ENCODE peak calls at places on chromosome 9, in six cellular contexts. One of them, this sample, is unnamed.

GRCh38 chr9:107249665-107250285 is 33.3 kb upstream of the RAD23B start:
- DNase-seq in NT2/D1: no peak
- DNase-seq in transverse colon: no peak
- DNase-seq in left ventricle myocardium inferior: no peak
- DNase-seq in mucosa of descending colon: no peak
- DNase-seq in heart right ventricle: no peak
- DNase-seq in this sample: no peak

GRCh38 chr9:92425578-92425977 is 1.3 kb upstream of the OMD start:
- DNase-seq in NT2/D1: no peak
- DNase-seq in transverse colon: no peak
- DNase-seq in left ventricle myocardium inferior: no peak
- DNase-seq in mucosa of descending colon: no peak
- DNase-seq in heart right ventricle: no peak
- DNase-seq in this sample: no peak

GRCh38 chr9:69379250-69379982 is 54.4 kb downstream of the ENTREP1 start:
- DNase-seq in NT2/D1: no peak
- DNase-seq in transverse colon: no peak
- DNase-seq in left ventricle myocardium inferior: no peak
- DNase-seq in mucosa of descending colon: no peak
- DNase-seq in heart right ventricle: no peak
- DNase-seq in this sample: no peak

GRCh38 chr9:4301971-4302427 is 2.1 kb upstream of the GLIS3 start:
- DNase-seq in NT2/D1: no peak
- DNase-seq in transverse colon: peak; percentile 10
- DNase-seq in left ventricle myocardium inferior: peak; percentile 53
- DNase-seq in mucosa of descending colon: peak; percentile 57
- DNase-seq in heart right ventricle: peak; percentile 52
- DNase-seq in this sample: no peak

GRCh38 chr9:112486221-112487007 is at the start of gene KIAA1958:
- DNase-seq in NT2/D1: peak; percentile 69
- DNase-seq in transverse colon: peak; percentile 89
- DNase-seq in left ventricle myocardium inferior: peak; percentile 79
- DNase-seq in mucosa of descending colon: peak; percentile 94
- DNase-seq in heart right ventricle: peak; percentile 84
- DNase-seq in this sample: peak; percentile 72

GRCh38 chr9:115194216-115194615 is 76.3 kb upstream of the TNC start:
- DNase-seq in NT2/D1: no peak
- DNase-seq in transverse colon: no peak
- DNase-seq in left ventricle myocardium inferior: no peak
- DNase-seq in mucosa of descending colon: no peak
- DNase-seq in heart right ventricle: no peak
- DNase-seq in this sample: no peak

GRCh38 chr9:113876806-113877236 is 712 bp downstream of the ZNF618 start:
- DNase-seq in NT2/D1: no peak
- DNase-seq in transverse colon: no peak
- DNase-seq in left ventricle myocardium inferior: no peak
- DNase-seq in mucosa of descending colon: no peak
- DNase-seq in heart right ventricle: no peak
- DNase-seq in this sample: peak; percentile 11

GRCh38 chr9:92184041-92184564 is 68.9 kb upstream of the SPTLC1 start:
- DNase-seq in NT2/D1: no peak
- DNase-seq in transverse colon: no peak
- DNase-seq in left ventricle myocardium inferior: no peak
- DNase-seq in mucosa of descending colon: no peak
- DNase-seq in heart right ventricle: no peak
- DNase-seq in this sample: no peak

GRCh38 chr9:107819772-107820171 is 330.2 kb upstream of the KLF4 start:
- DNase-seq in NT2/D1: no peak
- DNase-seq in transverse colon: peak; percentile 53
- DNase-seq in left ventricle myocardium inferior: no peak
- DNase-seq in mucosa of descending colon: peak; percentile 75
- DNase-seq in heart right ventricle: no peak
- DNase-seq in this sample: no peak

GRCh38 chr9:108787664-108788048 is 68.1 kb downstream of the ACTL7B start:
- DNase-seq in NT2/D1: no peak
- DNase-seq in transverse colon: no peak
- DNase-seq in left ventricle myocardium inferior: no peak
- DNase-seq in mucosa of descending colon: no peak
- DNase-seq in heart right ventricle: no peak
- DNase-seq in this sample: no peak

GRCh38 chr9:121362813-121363585 is 7.1 kb downstream of the STOM start:
- DNase-seq in NT2/D1: no peak
- DNase-seq in transverse colon: no peak
- DNase-seq in left ventricle myocardium inferior: no peak
- DNase-seq in mucosa of descending colon: no peak
- DNase-seq in heart right ventricle: no peak
- DNase-seq in this sample: no peak

GRCh38 chr9:21810388-21810787 is 8.0 kb downstream of the MTAP start:
- DNase-seq in NT2/D1: no peak
- DNase-seq in transverse colon: no peak
- DNase-seq in left ventricle myocardium inferior: no peak
- DNase-seq in mucosa of descending colon: no peak
- DNase-seq in heart right ventricle: no peak
- DNase-seq in this sample: no peak

GRCh38 chr9:113737414-113738271 is 138.5 kb upstream of the ZNF618 start:
- DNase-seq in NT2/D1: peak; percentile 73
- DNase-seq in transverse colon: peak; percentile 32
- DNase-seq in left ventricle myocardium inferior: no peak
- DNase-seq in mucosa of descending colon: no peak
- DNase-seq in heart right ventricle: no peak
- DNase-seq in this sample: peak; percentile 15

GRCh38 chr9:4277531-4277991 is 22.3 kb downstream of the GLIS3 start:
- DNase-seq in NT2/D1: no peak
- DNase-seq in transverse colon: no peak
- DNase-seq in left ventricle myocardium inferior: no peak
- DNase-seq in mucosa of descending colon: no peak
- DNase-seq in heart right ventricle: no peak
- DNase-seq in this sample: no peak

GRCh38 chr9:83132768-83133167 is 69.8 kb upstream of the RASEF start:
- DNase-seq in NT2/D1: no peak
- DNase-seq in transverse colon: no peak
- DNase-seq in left ventricle myocardium inferior: no peak
- DNase-seq in mucosa of descending colon: no peak
- DNase-seq in heart right ventricle: no peak
- DNase-seq in this sample: no peak

GRCh38 chr9:82271099-82271498 is 282.5 kb downstream of the SPATA31D1 start:
- DNase-seq in NT2/D1: no peak
- DNase-seq in transverse colon: no peak
- DNase-seq in left ventricle myocardium inferior: no peak
- DNase-seq in mucosa of descending colon: no peak
- DNase-seq in heart right ventricle: no peak
- DNase-seq in this sample: no peak

GRCh38 chr9:90219548-90220118 is 423.0 kb downstream of the DIRAS2 start:
- DNase-seq in NT2/D1: peak; percentile 15
- DNase-seq in transverse colon: peak; percentile 41
- DNase-seq in left ventricle myocardium inferior: no peak
- DNase-seq in mucosa of descending colon: no peak
- DNase-seq in heart right ventricle: peak; percentile 20
- DNase-seq in this sample: peak; percentile 21

GRCh38 chr9:117415584-117415937 is 704 bp upstream of the ASTN2 start:
- DNase-seq in NT2/D1: no peak
- DNase-seq in transverse colon: no peak
- DNase-seq in left ventricle myocardium inferior: no peak
- DNase-seq in mucosa of descending colon: no peak
- DNase-seq in heart right ventricle: no peak
- DNase-seq in this sample: no peak

DNA sequence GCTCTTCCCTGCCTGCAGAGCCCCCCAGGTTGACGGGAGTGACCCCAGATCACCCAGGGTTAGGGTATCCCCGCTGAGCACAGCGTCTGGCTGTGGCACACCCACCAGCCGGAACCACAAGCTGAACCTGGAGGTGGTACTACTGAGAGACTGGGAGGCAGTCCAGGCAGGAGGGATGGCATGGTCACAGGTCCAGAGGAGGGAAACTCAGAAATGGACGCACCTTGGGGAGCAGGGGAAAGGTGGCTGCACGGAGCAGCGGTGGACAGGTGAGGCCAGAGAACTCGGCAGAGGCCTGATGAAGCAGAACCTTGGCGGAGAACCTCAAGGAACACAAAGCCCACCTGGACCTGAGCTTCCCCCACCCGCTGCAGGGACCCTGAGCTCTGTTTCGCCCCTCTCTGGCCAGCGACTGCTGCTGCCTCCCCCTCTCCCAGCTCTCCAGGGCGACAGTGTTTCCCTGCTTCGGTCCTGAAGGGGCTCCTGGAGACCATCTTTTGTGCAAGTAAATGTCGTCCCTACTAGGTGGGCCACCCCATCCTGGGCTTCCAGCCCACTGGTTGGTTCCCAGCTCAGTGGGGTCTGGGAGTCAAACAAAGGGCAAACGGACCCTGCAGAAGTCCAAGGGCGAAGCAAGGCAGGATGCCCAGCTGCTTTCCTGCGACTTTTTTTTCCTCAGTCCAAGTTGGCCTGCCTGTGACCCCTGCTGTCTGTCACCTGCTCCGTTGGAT is 845 bp downstream of the ADGRD2 start:
- DNase-seq in NT2/D1: no peak
- DNase-seq in transverse colon: no peak
- DNase-seq in left ventricle myocardium inferior: no peak
- DNase-seq in mucosa of descending colon: peak; percentile 20
- DNase-seq in heart right ventricle: no peak
- DNase-seq in this sample: no peak
- H3K4me3 ChIP-seq in NT2/D1: peak overlapping the region; percentile 54
- H3K4me3 ChIP-seq in transverse colon: no peak overlapping the region
- H3K4me3 ChIP-seq in left ventricle myocardium inferior: peak overlapping the region; percentile 25
- H3K4me3 ChIP-seq in mucosa of descending colon: no peak overlapping the region
- H3K4me3 ChIP-seq in heart right ventricle: no peak overlapping the region
- H3K4me3 ChIP-seq in this sample: no peak overlapping the region

DNA sequence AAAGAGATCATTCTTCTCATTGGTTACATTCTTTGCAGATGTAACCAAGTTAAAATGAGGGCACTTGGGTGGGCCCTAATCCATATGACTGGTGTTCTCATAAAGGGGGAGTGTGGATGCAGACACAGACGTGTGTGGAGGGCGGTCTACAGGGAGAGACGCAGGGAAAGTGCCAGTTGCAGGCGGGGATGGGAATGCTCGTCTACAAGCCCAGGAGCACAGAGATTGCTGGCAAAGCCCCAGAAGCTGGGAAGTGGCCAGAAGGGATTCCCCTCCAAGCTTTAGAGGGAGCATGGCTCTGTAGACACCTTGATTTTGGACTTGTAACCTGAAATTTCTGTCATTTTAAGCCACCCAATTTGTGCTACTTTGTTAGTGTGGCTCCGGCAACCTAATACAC is 96.8 kb upstream of the CTSL start:
- DNase-seq in NT2/D1: no peak
- DNase-seq in transverse colon: no peak
- DNase-seq in left ventricle myocardium inferior: no peak
- DNase-seq in mucosa of descending colon: no peak
- DNase-seq in heart right ventricle: no peak
- DNase-seq in this sample: no peak
- H3K36me3 ChIP-seq in NT2/D1: peaks cover 25% of the 10 kb centered on the region
- H3K36me3 ChIP-seq in transverse colon: no peaks in the 10 kb centered on the region
- H3K36me3 ChIP-seq in left ventricle myocardium inferior: no peaks in the 10 kb centered on the region
- H3K36me3 ChIP-seq in mucosa of descending colon: no peaks in the 10 kb centered on the region
- H3K36me3 ChIP-seq in heart right ventricle: no peaks in the 10 kb centered on the region
- H3K36me3 ChIP-seq in this sample: no peaks in the 10 kb centered on the region

DNA sequence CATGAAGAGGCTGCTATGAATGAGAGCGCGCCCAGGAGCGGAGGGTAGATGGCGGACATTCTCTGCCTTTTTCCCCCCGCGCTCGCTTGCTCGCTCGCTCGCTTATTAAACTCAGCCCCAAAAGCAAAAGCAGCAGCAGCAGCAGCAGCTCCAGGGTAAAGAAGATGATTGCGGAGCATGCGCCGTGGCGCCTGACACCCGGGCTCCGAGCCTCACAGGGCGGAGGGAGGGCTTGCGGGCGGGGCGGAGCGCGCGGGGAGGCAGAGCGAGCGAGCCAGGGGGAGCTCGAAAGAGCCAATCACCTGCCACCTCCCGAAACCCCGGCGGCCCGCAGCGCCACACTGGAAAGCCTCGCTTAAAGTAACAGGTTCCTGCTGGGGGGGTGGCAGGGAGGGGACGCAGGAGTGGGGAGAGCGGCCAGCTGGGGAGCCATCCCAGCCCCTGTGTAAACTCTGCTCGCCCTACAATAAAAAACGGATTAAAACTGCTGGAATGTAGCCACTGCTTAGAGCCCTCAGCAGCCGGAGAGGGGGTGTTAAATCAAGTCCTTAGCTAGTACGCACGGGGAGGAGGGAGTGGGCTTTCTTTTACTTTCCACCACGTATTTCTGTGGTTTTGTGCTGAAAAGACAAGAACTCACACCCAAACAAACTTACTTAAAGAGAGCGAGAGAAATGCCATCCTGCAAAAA is at the start of gene MLLT3:
- DNase-seq in NT2/D1: peak; percentile 85
- DNase-seq in transverse colon: peak; percentile 97
- DNase-seq in left ventricle myocardium inferior: peak; percentile 97
- DNase-seq in mucosa of descending colon: peak; percentile 98
- DNase-seq in heart right ventricle: peak; percentile 98
- DNase-seq in this sample: peak; percentile 97
- H3K4me1 ChIP-seq in NT2/D1: peaks cover 7% of the 10 kb centered on the region
- H3K4me1 ChIP-seq in transverse colon: peaks cover 31% of the 10 kb centered on the region
- H3K4me1 ChIP-seq in left ventricle myocardium inferior: peaks cover 63% of the 10 kb centered on the region
- H3K4me1 ChIP-seq in mucosa of descending colon: peaks cover 14% of the 10 kb centered on the region
- H3K4me1 ChIP-seq in heart right ventricle: peaks cover 18% of the 10 kb centered on the region
- H3K4me1 ChIP-seq in this sample: peaks cover 42% of the 10 kb centered on the region

GRCh38 chr9:35490155-35490909 is 421 bp downstream of the RUSC2 start:
- DNase-seq in NT2/D1: no peak
- DNase-seq in transverse colon: peak; percentile 8
- DNase-seq in left ventricle myocardium inferior: peak; percentile 29
- DNase-seq in mucosa of descending colon: peak; percentile 63
- DNase-seq in heart right ventricle: peak; percentile 43
- DNase-seq in this sample: no peak
- H3K4me3 ChIP-seq in NT2/D1: peak overlapping the region; percentile 79
- H3K4me3 ChIP-seq in transverse colon: peak overlapping the region; percentile 74
- H3K4me3 ChIP-seq in left ventricle myocardium inferior: peak overlapping the region; percentile 89
- H3K4me3 ChIP-seq in mucosa of descending colon: peak overlapping the region; percentile 21
- H3K4me3 ChIP-seq in heart right ventricle: peak overlapping the region; percentile 90
- H3K4me3 ChIP-seq in this sample: peak overlapping the region; percentile 45

DNA sequence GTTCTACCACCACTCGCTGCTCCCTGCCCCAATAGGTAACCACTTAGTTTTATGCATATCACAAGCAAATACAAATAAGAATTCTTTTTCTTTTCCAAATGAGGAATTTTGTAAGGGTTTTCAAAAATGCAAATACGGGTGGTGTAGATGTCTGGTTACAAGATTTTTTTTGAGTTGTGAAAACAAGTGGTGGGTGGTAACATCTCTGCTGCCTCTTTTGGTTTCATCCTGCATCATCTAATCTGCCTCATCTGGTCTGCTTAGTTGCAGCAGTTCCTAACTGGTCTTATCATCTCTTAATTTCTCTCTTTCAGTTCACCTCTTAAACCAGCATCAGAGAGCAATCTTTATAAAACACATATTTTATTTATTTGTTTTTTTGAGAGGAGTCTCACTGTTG is 5.3 kb downstream of the NFX1 start:
- DNase-seq in NT2/D1: no peak
- DNase-seq in transverse colon: no peak
- DNase-seq in left ventricle myocardium inferior: no peak
- DNase-seq in mucosa of descending colon: no peak
- DNase-seq in heart right ventricle: no peak
- DNase-seq in this sample: no peak
- H3K36me3 ChIP-seq in NT2/D1: peaks cover 86% of the 10 kb centered on the region
- H3K36me3 ChIP-seq in transverse colon: no peaks in the 10 kb centered on the region
- H3K36me3 ChIP-seq in left ventricle myocardium inferior: peaks cover 70% of the 10 kb centered on the region
- H3K36me3 ChIP-seq in mucosa of descending colon: no peaks in the 10 kb centered on the region
- H3K36me3 ChIP-seq in heart right ventricle: no peaks in the 10 kb centered on the region
- H3K36me3 ChIP-seq in this sample: peaks cover 48% of the 10 kb centered on the region